ENCODE peak calls at places on chromosomes 6 and 20, in nine cellular contexts. G is amniotic epithelial cell; L is anterior cingulate cortex; X is renal cortical epithelial cell; T is cardiac septum; D is NT2/D1; Q is activated B cell treated with CpG ODN at 0.5 μM for 24 hours; A is activated naive CD4-positive, alpha-beta T cell treated with anti-CD3 and anti-CD28 coated beads, Interleukin-2, amount 10 ng/mL, durations not matched to agents 7 days and 5 days; H is CD8-positive, alpha-beta memory T cell. S is an unnamed sample.

GRCh38 chr20:46375771-46376170 is 30.6 kb downstream of the ELMO2 start:
- DNase-seq in G (peak), L (no peak), X (peak), T (no peak), D (no peak), Q (no peak), A (no peak), H (no peak), S (no peak)

GRCh38 chr6:34386316-34387137 is 5.9 kb downstream of the NUDT3 start:
- DNase-seq in G (peak), L (no peak), X (peak), T (no peak), D (no peak), Q (no peak), A (no peak), H (no peak), S (no peak)

GRCh38 chr20:7627734-7628663 is 312.3 kb downstream of the HAO1 start:
- DNase-seq in G (no peak), L (no peak), X (peak), T (no peak), D (no peak), Q (no peak), A (no peak), H (no peak), S (no peak)

GRCh38 chr6:20203561-20204528 is 8.4 kb downstream of the MBOAT1 start:
- DNase-seq in G (no peak), L (no peak), X (peak), T (no peak), D (no peak), Q (no peak), A (no peak), H (no peak), S (no peak)

GRCh38 chr6:111550953-111551352 is 54.7 kb downstream of the TRAF3IP2 start:
- DNase-seq in G (no peak), L (no peak), X (no peak), T (no peak), D (no peak), Q (no peak), A (no peak), H (no peak), S (no peak)

GRCh38 chr20:2220298-2220697 is 75.5 kb upstream of the TGM3 start:
- DNase-seq in G (no peak), L (no peak), X (no peak), T (no peak), D (no peak), Q (no peak), A (no peak), H (no peak), S (no peak)

GRCh38 chr6:11323666-11324452 is 91.4 kb upstream of the NEDD9 start:
- DNase-seq in G (peak), L (peak), X (peak), T (peak), D (no peak), Q (no peak), A (no peak), H (no peak), S (no peak)

GRCh38 chr20:21505810-21506530 is 7.9 kb downstream of the NKX2-2 start:
- DNase-seq in G (peak), L (peak), X (no peak), T (no peak), D (no peak), Q (peak), A (peak), H (peak), S (peak)

GRCh38 chr6:157517601-157518359 is 136.8 kb downstream of the ZDHHC14 start:
- DNase-seq in G (no peak), L (no peak), X (no peak), T (no peak), D (no peak), Q (no peak), A (no peak), H (no peak), S (no peak)

GRCh38 chr6:11069760-11070159 is 23.9 kb upstream of the SMIM13 start:
- DNase-seq in G (no peak), L (no peak), X (no peak), T (no peak), D (no peak), Q (no peak), A (no peak), H (no peak), S (no peak)

GRCh38 chr6:161414800-161415199 is 140.9 kb upstream of the AGPAT4 start:
- DNase-seq in G (no peak), L (no peak), X (no peak), T (no peak), D (no peak), Q (no peak), A (no peak), H (no peak), S (no peak)

GRCh38 chr20:11522359-11522758 is 395.3 kb upstream of the BTBD3 start:
- DNase-seq in G (no peak), L (no peak), X (peak), T (no peak), D (no peak), Q (no peak), A (no peak), H (no peak), S (no peak)

GRCh38 chr20:17655865-17656489 is 26.1 kb downstream of the RRBP1 start:
- DNase-seq in G (peak), L (no peak), X (no peak), T (peak), D (no peak), Q (no peak), A (peak), H (no peak), S (no peak)

GRCh38 chr20:23206061-23206460 is 119.9 kb upstream of the CD93 start:
- DNase-seq in G (no peak), L (no peak), X (no peak), T (no peak), D (no peak), Q (no peak), A (no peak), H (no peak), S (no peak)

GRCh38 chr6:117818449-117818848 is 88.6 kb upstream of the SLC35F1 start:
- DNase-seq in G (no peak), L (no peak), X (no peak), T (no peak), D (no peak), Q (no peak), A (no peak), H (no peak), S (no peak)

GRCh38 chr6:108592371-108593337 is 31.9 kb downstream of the FOXO3 start:
- DNase-seq in G (peak), L (no peak), X (peak), T (no peak), D (no peak), Q (peak), A (peak), H (peak), S (peak)

GRCh38 chr6:41652876-41653641 is 14.8 kb downstream of the MDFI start:
- DNase-seq in G (no peak), L (no peak), X (no peak), T (no peak), D (no peak), Q (no peak), A (no peak), H (no peak), S (no peak)

GRCh38 chr20:34965051-34965450 is 9.4 kb downstream of the MYH7B start:
- DNase-seq in G (no peak), L (no peak), X (no peak), T (no peak), D (no peak), Q (no peak), A (no peak), H (no peak), S (no peak)

S was measured in naive B cell.